ENCODE peak calls at places on chromosomes 13 and 19, in four cellular contexts. One of them, this sample, is unnamed.

GRCh38 chr13:69580255-69580654 is 527.4 kb upstream of the ATXN8OS start:
- DNase-seq in neuronal stem cell: no peak
- DNase-seq in psoas muscle: no peak
- DNase-seq in central memory CD4-positive, alpha-beta T cell: no peak
- DNase-seq in this sample: no peak

GRCh38 chr13:94617389-94618000 is 15.8 kb downstream of the GPR180 start:
- DNase-seq in neuronal stem cell: peak; percentile 35
- DNase-seq in psoas muscle: no peak
- DNase-seq in central memory CD4-positive, alpha-beta T cell: peak; percentile 47
- DNase-seq in this sample: no peak

GRCh38 chr13:49584771-49585182 is 581 bp downstream of the RCBTB1 start:
- DNase-seq in neuronal stem cell: peak; percentile 6
- DNase-seq in psoas muscle: no peak
- DNase-seq in central memory CD4-positive, alpha-beta T cell: peak; percentile 6
- DNase-seq in this sample: no peak

GRCh38 chr19:6473652-6474051 is 7.9 kb downstream of the DENND1C start:
- DNase-seq in neuronal stem cell: no peak
- DNase-seq in psoas muscle: no peak
- DNase-seq in central memory CD4-positive, alpha-beta T cell: no peak
- DNase-seq in this sample: no peak

GRCh38 chr13:73261739-73262216 is 203.0 kb downstream of the KLF5 start:
- DNase-seq in neuronal stem cell: no peak
- DNase-seq in psoas muscle: no peak
- DNase-seq in central memory CD4-positive, alpha-beta T cell: no peak
- DNase-seq in this sample: no peak

GRCh38 chr19:1125601-1126533 is 22.1 kb downstream of the GPX4 start:
- DNase-seq in neuronal stem cell: no peak
- DNase-seq in psoas muscle: no peak
- DNase-seq in central memory CD4-positive, alpha-beta T cell: no peak
- DNase-seq in this sample: no peak

GRCh38 chr19:18292460-18292809 is 11.0 kb upstream of the JUND start:
- DNase-seq in neuronal stem cell: no peak
- DNase-seq in psoas muscle: no peak
- DNase-seq in central memory CD4-positive, alpha-beta T cell: no peak
- DNase-seq in this sample: no peak

GRCh38 chr13:113160983-113161382 is 2.5 kb downstream of the PROZ start:
- DNase-seq in neuronal stem cell: no peak
- DNase-seq in psoas muscle: no peak
- DNase-seq in central memory CD4-positive, alpha-beta T cell: no peak
- DNase-seq in this sample: no peak

GRCh38 chr19:4877753-4878490 is 10.5 kb upstream of the PLIN3 start:
- DNase-seq in neuronal stem cell: no peak
- DNase-seq in psoas muscle: peak; percentile 94
- DNase-seq in central memory CD4-positive, alpha-beta T cell: no peak
- DNase-seq in this sample: no peak

GRCh38 chr19:19113040-19113541 is 25.2 kb downstream of the TMEM161A start:
- DNase-seq in neuronal stem cell: no peak
- DNase-seq in psoas muscle: no peak
- DNase-seq in central memory CD4-positive, alpha-beta T cell: no peak
- DNase-seq in this sample: no peak

GRCh38 chr19:12668937-12669271 is 2.3 kb downstream of the WDR83 start:
- DNase-seq in neuronal stem cell: no peak
- DNase-seq in psoas muscle: peak; percentile 80
- DNase-seq in central memory CD4-positive, alpha-beta T cell: peak; percentile 65
- DNase-seq in this sample: peak; percentile 93

GRCh38 chr19:21786931-21787330 is 19.6 kb upstream of the ZNF100 start:
- DNase-seq in neuronal stem cell: no peak
- DNase-seq in psoas muscle: no peak
- DNase-seq in central memory CD4-positive, alpha-beta T cell: no peak
- DNase-seq in this sample: no peak

GRCh38 chr19:38617764-38618589 is at the start of gene MAP4K1:
- DNase-seq in neuronal stem cell: no peak
- DNase-seq in psoas muscle: peak; percentile 78
- DNase-seq in central memory CD4-positive, alpha-beta T cell: peak; percentile 62
- DNase-seq in this sample: no peak

GRCh38 chr13:111344471-111345191 is 24.2 kb downstream of the TEX29 start:
- DNase-seq in neuronal stem cell: peak; percentile 71
- DNase-seq in psoas muscle: peak; percentile 85
- DNase-seq in central memory CD4-positive, alpha-beta T cell: no peak
- DNase-seq in this sample: peak; percentile 84

GRCh38 chr13:44879452-44880058 is 109.7 kb downstream of the NUFIP1 start:
- DNase-seq in neuronal stem cell: no peak
- DNase-seq in psoas muscle: no peak
- DNase-seq in central memory CD4-positive, alpha-beta T cell: no peak
- DNase-seq in this sample: no peak

GRCh38 chr19:31956771-31957170 is 388.6 kb upstream of the ZNF507 start:
- DNase-seq in neuronal stem cell: no peak
- DNase-seq in psoas muscle: no peak
- DNase-seq in central memory CD4-positive, alpha-beta T cell: no peak
- DNase-seq in this sample: no peak

GRCh38 chr13:20033486-20033885 is 75.0 kb downstream of the ZMYM2 start:
- DNase-seq in neuronal stem cell: no peak
- DNase-seq in psoas muscle: no peak
- DNase-seq in central memory CD4-positive, alpha-beta T cell: no peak
- DNase-seq in this sample: no peak

GRCh38 chr19:45303269-45304060 is 19.2 kb downstream of the CKM start:
- DNase-seq in neuronal stem cell: no peak
- DNase-seq in psoas muscle: no peak
- DNase-seq in central memory CD4-positive, alpha-beta T cell: no peak
- DNase-seq in this sample: no peak

GRCh38 chr13:26343816-26344215 is 89.9 kb downstream of the CDK8 start:
- DNase-seq in neuronal stem cell: no peak
- DNase-seq in psoas muscle: no peak
- DNase-seq in central memory CD4-positive, alpha-beta T cell: no peak
- DNase-seq in this sample: no peak

GRCh38 chr13:39433705-39434104 is 169.3 kb downstream of the LHFPL6 start:
- DNase-seq in neuronal stem cell: no peak
- DNase-seq in psoas muscle: no peak
- DNase-seq in central memory CD4-positive, alpha-beta T cell: no peak
- DNase-seq in this sample: no peak

GRCh38 chr19:32708457-32708856 is 11.1 kb upstream of the TDRD12 start:
- DNase-seq in neuronal stem cell: no peak
- DNase-seq in psoas muscle: no peak
- DNase-seq in central memory CD4-positive, alpha-beta T cell: no peak
- DNase-seq in this sample: no peak

GRCh38 chr19:49119411-49120324 is at the start of gene PPFIA3:
- DNase-seq in neuronal stem cell: peak; percentile 68
- DNase-seq in psoas muscle: peak; percentile 84
- DNase-seq in central memory CD4-positive, alpha-beta T cell: no peak
- DNase-seq in this sample: no peak

GRCh38 chr13:23680836-23681235 is 110.6 kb downstream of the TNFRSF19 start:
- DNase-seq in neuronal stem cell: no peak
- DNase-seq in psoas muscle: no peak
- DNase-seq in central memory CD4-positive, alpha-beta T cell: no peak
- DNase-seq in this sample: no peak

GRCh38 chr13:99404005-99404755 is 97.0 kb upstream of the GPR183 start:
- DNase-seq in neuronal stem cell: no peak
- DNase-seq in psoas muscle: no peak
- DNase-seq in central memory CD4-positive, alpha-beta T cell: no peak
- DNase-seq in this sample: no peak

GRCh38 chr13:37617162-37617561 is 18.6 kb upstream of the POSTN start:
- DNase-seq in neuronal stem cell: no peak
- DNase-seq in psoas muscle: no peak
- DNase-seq in central memory CD4-positive, alpha-beta T cell: no peak
- DNase-seq in this sample: no peak

GRCh38 chr19:30226464-30227070 is 145.6 kb upstream of the ZNF536 start:
- DNase-seq in neuronal stem cell: no peak
- DNase-seq in psoas muscle: no peak
- DNase-seq in central memory CD4-positive, alpha-beta T cell: no peak
- DNase-seq in this sample: no peak

GRCh38 chr13:97951376-97951775 is 2.1 kb upstream of the IPO5 start:
- DNase-seq in neuronal stem cell: no peak
- DNase-seq in psoas muscle: no peak
- DNase-seq in central memory CD4-positive, alpha-beta T cell: no peak
- DNase-seq in this sample: no peak

GRCh38 chr13:39326471-39326870 is 276.5 kb downstream of the LHFPL6 start:
- DNase-seq in neuronal stem cell: no peak
- DNase-seq in psoas muscle: no peak
- DNase-seq in central memory CD4-positive, alpha-beta T cell: no peak
- DNase-seq in this sample: no peak

GRCh38 chr19:15456871-15457700 is 7.3 kb downstream of the RASAL3 start:
- DNase-seq in neuronal stem cell: no peak
- DNase-seq in psoas muscle: no peak
- DNase-seq in central memory CD4-positive, alpha-beta T cell: no peak
- DNase-seq in this sample: no peak

GRCh38 chr13:109412232-109412935 is 374.0 kb downstream of the IRS2 start:
- DNase-seq in neuronal stem cell: peak; percentile 61
- DNase-seq in psoas muscle: no peak
- DNase-seq in central memory CD4-positive, alpha-beta T cell: no peak
- DNase-seq in this sample: no peak

GRCh38 chr19:3033595-3034193 is 4.6 kb upstream of the TLE2 start:
- DNase-seq in neuronal stem cell: no peak
- DNase-seq in psoas muscle: no peak
- DNase-seq in central memory CD4-positive, alpha-beta T cell: no peak
- DNase-seq in this sample: no peak

GRCh38 chr19:38034153-38034835 is 127.3 kb downstream of the SIPA1L3 start:
- DNase-seq in neuronal stem cell: no peak
- DNase-seq in psoas muscle: no peak
- DNase-seq in central memory CD4-positive, alpha-beta T cell: no peak
- DNase-seq in this sample: no peak

GRCh38 chr19:50333737-50334617 is 4.8 kb upstream of the KCNC3 start:
- DNase-seq in neuronal stem cell: no peak
- DNase-seq in psoas muscle: peak; percentile 90
- DNase-seq in central memory CD4-positive, alpha-beta T cell: no peak
- DNase-seq in this sample: no peak

This sample was measured in esophagus muscularis mucosa.